ENCODE peak calls at places on chromosomes 3 and 15, in ten cellular contexts. One of them, this sample, is unnamed.

GRCh38 chr3:197376020-197376419 is 77.6 kb upstream of the DLG1 start:
- DNase-seq in small intestine: no peak
- DNase-seq in CD4-positive, CD25-positive, alpha-beta regulatory T cell: no peak
- DNase-seq in Karpas-422: no peak
- DNase-seq in CD8-positive, alpha-beta T cell: no peak
- DNase-seq in effector memory CD4-positive, alpha-beta T cell: no peak
- DNase-seq in lower lobe of right lung: no peak
- DNase-seq in H1: no peak
- DNase-seq in heart right ventricle: no peak
- DNase-seq in ovary: no peak
- DNase-seq in this sample: no peak

GRCh38 chr3:133572158-133573053 is 1.1 kb upstream of the CDV3 start:
- DNase-seq in small intestine: peak; percentile 26
- DNase-seq in CD4-positive, CD25-positive, alpha-beta regulatory T cell: peak; percentile 81
- DNase-seq in Karpas-422: peak; percentile 97
- DNase-seq in CD8-positive, alpha-beta T cell: no peak
- DNase-seq in effector memory CD4-positive, alpha-beta T cell: no peak
- DNase-seq in lower lobe of right lung: no peak
- DNase-seq in H1: no peak
- DNase-seq in heart right ventricle: no peak
- DNase-seq in ovary: peak; percentile 40
- DNase-seq in this sample: no peak

GRCh38 chr3:23834082-23834870 is 28.5 kb downstream of the UBE2E1 start:
- DNase-seq in small intestine: no peak
- DNase-seq in CD4-positive, CD25-positive, alpha-beta regulatory T cell: peak; percentile 13
- DNase-seq in Karpas-422: peak; percentile 60
- DNase-seq in CD8-positive, alpha-beta T cell: no peak
- DNase-seq in effector memory CD4-positive, alpha-beta T cell: no peak
- DNase-seq in lower lobe of right lung: no peak
- DNase-seq in H1: no peak
- DNase-seq in heart right ventricle: no peak
- DNase-seq in ovary: no peak
- DNase-seq in this sample: no peak

GRCh38 chr3:167887096-167887495 is 151.6 kb downstream of the SERPINI1 start:
- DNase-seq in small intestine: no peak
- DNase-seq in CD4-positive, CD25-positive, alpha-beta regulatory T cell: no peak
- DNase-seq in Karpas-422: no peak
- DNase-seq in CD8-positive, alpha-beta T cell: no peak
- DNase-seq in effector memory CD4-positive, alpha-beta T cell: no peak
- DNase-seq in lower lobe of right lung: no peak
- DNase-seq in H1: no peak
- DNase-seq in heart right ventricle: no peak
- DNase-seq in ovary: no peak
- DNase-seq in this sample: no peak

GRCh38 chr15:29853211-29853987 is 31.1 kb upstream of the TJP1 start:
- DNase-seq in small intestine: no peak
- DNase-seq in CD4-positive, CD25-positive, alpha-beta regulatory T cell: no peak
- DNase-seq in Karpas-422: no peak
- DNase-seq in CD8-positive, alpha-beta T cell: no peak
- DNase-seq in effector memory CD4-positive, alpha-beta T cell: no peak
- DNase-seq in lower lobe of right lung: no peak
- DNase-seq in H1: no peak
- DNase-seq in heart right ventricle: no peak
- DNase-seq in ovary: no peak
- DNase-seq in this sample: no peak

GRCh38 chr15:43483306-43484128 is 9.4 kb downstream of the TP53BP1 start:
- DNase-seq in small intestine: peak; percentile 20
- DNase-seq in CD4-positive, CD25-positive, alpha-beta regulatory T cell: peak; percentile 52
- DNase-seq in Karpas-422: peak; percentile 45
- DNase-seq in CD8-positive, alpha-beta T cell: no peak
- DNase-seq in effector memory CD4-positive, alpha-beta T cell: no peak
- DNase-seq in lower lobe of right lung: no peak
- DNase-seq in H1: no peak
- DNase-seq in heart right ventricle: no peak
- DNase-seq in ovary: no peak
- DNase-seq in this sample: no peak

GRCh38 chr3:189841474-189842205 is 210.5 kb downstream of the TP63 start:
- DNase-seq in small intestine: no peak
- DNase-seq in CD4-positive, CD25-positive, alpha-beta regulatory T cell: no peak
- DNase-seq in Karpas-422: no peak
- DNase-seq in CD8-positive, alpha-beta T cell: no peak
- DNase-seq in effector memory CD4-positive, alpha-beta T cell: no peak
- DNase-seq in lower lobe of right lung: no peak
- DNase-seq in H1: no peak
- DNase-seq in heart right ventricle: no peak
- DNase-seq in ovary: no peak
- DNase-seq in this sample: no peak

GRCh38 chr3:73805435-73805834 is 180.7 kb upstream of the PDZRN3 start:
- DNase-seq in small intestine: no peak
- DNase-seq in CD4-positive, CD25-positive, alpha-beta regulatory T cell: no peak
- DNase-seq in Karpas-422: no peak
- DNase-seq in CD8-positive, alpha-beta T cell: no peak
- DNase-seq in effector memory CD4-positive, alpha-beta T cell: no peak
- DNase-seq in lower lobe of right lung: no peak
- DNase-seq in H1: no peak
- DNase-seq in heart right ventricle: peak; percentile 26
- DNase-seq in ovary: no peak
- DNase-seq in this sample: no peak

GRCh38 chr3:195411831-195412230 is 31.0 kb downstream of the ACAP2 start:
- DNase-seq in small intestine: no peak
- DNase-seq in CD4-positive, CD25-positive, alpha-beta regulatory T cell: no peak
- DNase-seq in Karpas-422: no peak
- DNase-seq in CD8-positive, alpha-beta T cell: no peak
- DNase-seq in effector memory CD4-positive, alpha-beta T cell: no peak
- DNase-seq in lower lobe of right lung: no peak
- DNase-seq in H1: no peak
- DNase-seq in heart right ventricle: no peak
- DNase-seq in ovary: no peak
- DNase-seq in this sample: no peak

DNA sequence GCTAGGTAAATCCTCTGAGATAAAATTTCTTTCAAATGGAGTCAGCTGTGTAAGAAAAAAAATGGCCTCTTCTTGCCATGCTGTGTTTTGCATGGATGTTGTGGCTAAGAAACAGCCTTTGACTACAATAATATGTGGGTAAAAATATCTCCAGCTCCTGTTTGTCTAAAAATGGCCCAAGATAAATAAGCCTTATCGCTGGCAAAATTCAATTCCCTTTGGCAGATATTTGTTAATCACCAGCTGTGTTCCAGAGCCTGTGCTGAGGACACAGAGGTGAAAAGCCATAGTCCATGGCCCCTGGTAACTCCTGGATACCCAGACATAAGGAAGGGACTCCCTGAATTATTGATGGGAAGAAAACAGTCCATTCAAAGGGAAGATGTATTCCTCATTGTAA is 15.3 kb upstream of the RAMAC start:
- DNase-seq in small intestine: no peak
- DNase-seq in CD4-positive, CD25-positive, alpha-beta regulatory T cell: no peak
- DNase-seq in Karpas-422: no peak
- DNase-seq in CD8-positive, alpha-beta T cell: no peak
- DNase-seq in effector memory CD4-positive, alpha-beta T cell: no peak
- DNase-seq in lower lobe of right lung: no peak
- DNase-seq in H1: no peak
- DNase-seq in heart right ventricle: no peak
- DNase-seq in ovary: no peak
- DNase-seq in this sample: no peak
- H3K9me3 ChIP-seq in small intestine: no peaks in the 10 kb centered on the region
- H3K9me3 ChIP-seq in CD4-positive, CD25-positive, alpha-beta regulatory T cell: no peaks in the 10 kb centered on the region
- H3K9me3 ChIP-seq in Karpas-422: no peaks in the 10 kb centered on the region
- H3K9me3 ChIP-seq in CD8-positive, alpha-beta T cell: no peaks in the 10 kb centered on the region
- H3K9me3 ChIP-seq in effector memory CD4-positive, alpha-beta T cell: no peaks in the 10 kb centered on the region
- H3K9me3 ChIP-seq in lower lobe of right lung: no peaks in the 10 kb centered on the region
- H3K9me3 ChIP-seq in H1: no peaks in the 10 kb centered on the region
- H3K9me3 ChIP-seq in heart right ventricle: no peaks in the 10 kb centered on the region
- H3K9me3 ChIP-seq in ovary: no peaks in the 10 kb centered on the region
- H3K9me3 ChIP-seq in this sample: no peaks in the 10 kb centered on the region

GRCh38 chr3:115787818-115788217 is 164.5 kb downstream of the GAP43 start:
- DNase-seq in small intestine: no peak
- DNase-seq in CD4-positive, CD25-positive, alpha-beta regulatory T cell: no peak
- DNase-seq in Karpas-422: no peak
- DNase-seq in CD8-positive, alpha-beta T cell: no peak
- DNase-seq in effector memory CD4-positive, alpha-beta T cell: no peak
- DNase-seq in lower lobe of right lung: no peak
- DNase-seq in H1: no peak
- DNase-seq in heart right ventricle: no peak
- DNase-seq in ovary: no peak
- DNase-seq in this sample: no peak
- H3K27ac ChIP-seq in small intestine: no peak overlapping the region
- H3K27ac ChIP-seq in CD4-positive, CD25-positive, alpha-beta regulatory T cell: no peak overlapping the region
- H3K27ac ChIP-seq in Karpas-422: no peak overlapping the region
- H3K27ac ChIP-seq in CD8-positive, alpha-beta T cell: no peak overlapping the region
- H3K27ac ChIP-seq in effector memory CD4-positive, alpha-beta T cell: no peak overlapping the region
- H3K27ac ChIP-seq in lower lobe of right lung: no peak overlapping the region
- H3K27ac ChIP-seq in H1: no peak overlapping the region
- H3K27ac ChIP-seq in heart right ventricle: no peak overlapping the region
- H3K27ac ChIP-seq in ovary: no peak overlapping the region
- H3K27ac ChIP-seq in this sample: no peak overlapping the region

DNA sequence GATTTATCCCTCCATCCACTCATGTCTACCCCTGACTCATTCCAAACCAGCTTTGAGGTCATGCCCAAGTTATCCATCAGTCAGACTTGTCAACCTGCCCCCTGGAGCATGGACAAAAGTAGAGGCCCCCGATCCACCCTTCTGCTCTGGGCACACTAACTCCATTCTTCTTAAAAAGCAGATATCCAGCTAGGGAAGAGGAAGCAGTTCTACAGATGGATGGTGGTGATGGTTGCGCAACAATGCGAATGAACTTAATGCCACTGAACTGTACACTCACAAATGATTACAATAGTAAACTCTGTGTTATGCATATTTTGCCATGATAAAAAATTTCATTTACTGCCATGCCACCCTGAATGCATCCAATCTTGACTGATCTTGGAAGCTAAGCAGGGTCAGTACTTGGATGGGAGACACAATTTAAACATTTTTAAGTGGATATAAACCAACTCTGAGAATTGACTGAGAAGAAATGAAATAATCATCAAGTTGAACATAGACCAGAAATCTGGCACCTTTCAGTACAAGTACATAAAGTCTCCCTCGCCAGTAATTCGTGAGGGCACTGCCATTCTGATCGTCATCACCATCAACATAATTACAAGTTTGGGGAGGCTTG is 124.8 kb downstream of the ATP10A start:
- DNase-seq in small intestine: no peak
- DNase-seq in CD4-positive, CD25-positive, alpha-beta regulatory T cell: no peak
- DNase-seq in Karpas-422: no peak
- DNase-seq in CD8-positive, alpha-beta T cell: no peak
- DNase-seq in effector memory CD4-positive, alpha-beta T cell: no peak
- DNase-seq in lower lobe of right lung: no peak
- DNase-seq in H1: no peak
- DNase-seq in heart right ventricle: no peak
- DNase-seq in ovary: no peak
- DNase-seq in this sample: no peak
- H3K9me3 ChIP-seq in small intestine: no peaks in the 10 kb centered on the region
- H3K9me3 ChIP-seq in CD4-positive, CD25-positive, alpha-beta regulatory T cell: no peaks in the 10 kb centered on the region
- H3K9me3 ChIP-seq in Karpas-422: no peaks in the 10 kb centered on the region
- H3K9me3 ChIP-seq in CD8-positive, alpha-beta T cell: no peaks in the 10 kb centered on the region
- H3K9me3 ChIP-seq in effector memory CD4-positive, alpha-beta T cell: no peaks in the 10 kb centered on the region
- H3K9me3 ChIP-seq in lower lobe of right lung: no peaks in the 10 kb centered on the region
- H3K9me3 ChIP-seq in H1: no peaks in the 10 kb centered on the region
- H3K9me3 ChIP-seq in heart right ventricle: no peaks in the 10 kb centered on the region
- H3K9me3 ChIP-seq in ovary: no peaks in the 10 kb centered on the region
- H3K9me3 ChIP-seq in this sample: no peaks in the 10 kb centered on the region

GRCh38 chr15:78565951-78566774 is 843 bp downstream of the CHRNA5 start:
- DNase-seq in small intestine: peak; percentile 34
- DNase-seq in CD4-positive, CD25-positive, alpha-beta regulatory T cell: peak; percentile 22
- DNase-seq in Karpas-422: no peak
- DNase-seq in CD8-positive, alpha-beta T cell: no peak
- DNase-seq in effector memory CD4-positive, alpha-beta T cell: no peak
- DNase-seq in lower lobe of right lung: no peak
- DNase-seq in H1: peak; percentile 52
- DNase-seq in heart right ventricle: no peak
- DNase-seq in ovary: no peak
- DNase-seq in this sample: no peak
- H3K27ac ChIP-seq in small intestine: no peak overlapping the region
- H3K27ac ChIP-seq in CD4-positive, CD25-positive, alpha-beta regulatory T cell: no peak overlapping the region
- H3K27ac ChIP-seq in Karpas-422: no peak overlapping the region
- H3K27ac ChIP-seq in CD8-positive, alpha-beta T cell: no peak overlapping the region
- H3K27ac ChIP-seq in effector memory CD4-positive, alpha-beta T cell: no peak overlapping the region
- H3K27ac ChIP-seq in lower lobe of right lung: no peak overlapping the region
- H3K27ac ChIP-seq in H1: peak overlapping the region; percentile 71
- H3K27ac ChIP-seq in heart right ventricle: no peak overlapping the region
- H3K27ac ChIP-seq in ovary: peak overlapping the region; percentile 47
- H3K27ac ChIP-seq in this sample: no peak overlapping the region